ENCODE peak calls at places on chromosomes 5 and 9, in seven cellular contexts. Y is body of pancreas, S is A549, P is transverse colon, I is breast epithelium, T is heart left ventricle, B is thyroid gland. H is an unnamed sample.

GRCh38 chr9:98913705-98914104 is 30.0 kb upstream of the COL15A1 start:
- DNase-seq in Y (no peak), S (no peak), P (no peak), I (no peak), T (no peak), B (no peak), H (no peak)

GRCh38 chr5:41951224-41951623 is 26.1 kb downstream of the FBXO4 start:
- DNase-seq in Y (no peak), S (no peak), P (no peak), I (no peak), T (no peak), B (no peak), H (no peak)

GRCh38 chr9:87676976-87677775 is 48.7 kb upstream of the CTSL start:
- DNase-seq in Y (peak), S (no peak), P (no peak), I (no peak), T (no peak), B (peak), H (no peak)

GRCh38 chr9:86783884-86784283 is 163.4 kb downstream of the GAS1 start:
- DNase-seq in Y (no peak), S (no peak), P (no peak), I (no peak), T (no peak), B (no peak), H (no peak)

GRCh38 chr9:33162721-33163311 is 4.3 kb downstream of the B4GALT1 start:
- DNase-seq in Y (peak), S (peak), P (peak), I (peak), T (no peak), B (peak), H (no peak)

GRCh38 chr5:150261231-150261630 is 28.3 kb downstream of the CAMK2A start:
- DNase-seq in Y (no peak), S (no peak), P (no peak), I (no peak), T (peak), B (no peak), H (no peak)

GRCh38 chr5:135236951-135237791 is 161.9 kb downstream of the MACROH2A1 start:
- DNase-seq in Y (no peak), S (no peak), P (no peak), I (peak), T (no peak), B (no peak), H (no peak)

GRCh38 chr9:87381050-87381711 is 116.5 kb upstream of the DAPK1 start:
- DNase-seq in Y (no peak), S (peak), P (no peak), I (no peak), T (no peak), B (no peak), H (no peak)

GRCh38 chr9:2610985-2611384 is 10.6 kb upstream of the VLDLR start:
- DNase-seq in Y (no peak), S (peak), P (no peak), I (no peak), T (no peak), B (no peak), H (no peak)

GRCh38 chr5:67221487-67222242 is 25.1 kb upstream of the CD180 start:
- DNase-seq in Y (no peak), S (no peak), P (peak), I (no peak), T (no peak), B (no peak), H (no peak)

GRCh38 chr5:132493241-132493640 is 2.7 kb upstream of the IRF1 start:
- DNase-seq in Y (no peak), S (no peak), P (peak), I (peak), T (peak), B (no peak), H (no peak)

GRCh38 chr9:126327016-126327749 is 554 bp downstream of the MVB12B start:
- DNase-seq in Y (no peak), S (peak), P (no peak), I (no peak), T (no peak), B (no peak), H (no peak)

GRCh38 chr5:116478461-116478860 is 96.2 kb downstream of the SEMA6A start:
- DNase-seq in Y (no peak), S (no peak), P (no peak), I (no peak), T (no peak), B (no peak), H (peak)

GRCh38 chr9:79858509-79858908 is 286.7 kb downstream of the TLE4 start:
- DNase-seq in Y (peak), S (peak), P (no peak), I (no peak), T (no peak), B (no peak), H (peak)

GRCh38 chr9:91421022-91421765 is 2.4 kb downstream of the NFIL3 start:
- DNase-seq in Y (peak), S (no peak), P (peak), I (no peak), T (peak), B (peak), H (peak)

GRCh38 chr5:178361657-178362445 is 129.2 kb upstream of the PHYKPL start:
- DNase-seq in Y (no peak), S (no peak), P (no peak), I (no peak), T (peak), B (no peak), H (no peak)

GRCh38 chr9:113854310-113854709 is 21.8 kb upstream of the ZNF618 start:
- DNase-seq in Y (no peak), S (no peak), P (no peak), I (no peak), T (no peak), B (peak), H (no peak)

GRCh38 chr9:76818271-76818670 is 54.0 kb downstream of the PCA3 start:
- DNase-seq in Y (peak), S (peak), P (peak), I (no peak), T (no peak), B (peak), H (peak)

GRCh38 chr5:110790673-110791072 is 51.9 kb downstream of the SLC25A46 start:
- DNase-seq in Y (no peak), S (peak), P (no peak), I (no peak), T (no peak), B (no peak), H (no peak)

GRCh38 chr9:131593255-131593820 is 48.0 kb downstream of the PRRT1B start:
- DNase-seq in Y (no peak), S (no peak), P (no peak), I (no peak), T (peak), B (no peak), H (no peak)

GRCh38 chr9:29416204-29416603 is 1842.9 kb upstream of the C9orf72 start:
- DNase-seq in Y (no peak), S (no peak), P (no peak), I (no peak), T (no peak), B (no peak), H (no peak)

GRCh38 chr9:134360897-134361296 is 34.6 kb downstream of the RXRA start:
- DNase-seq in Y (peak), S (no peak), P (no peak), I (peak), T (peak), B (no peak), H (no peak)

DNA sequence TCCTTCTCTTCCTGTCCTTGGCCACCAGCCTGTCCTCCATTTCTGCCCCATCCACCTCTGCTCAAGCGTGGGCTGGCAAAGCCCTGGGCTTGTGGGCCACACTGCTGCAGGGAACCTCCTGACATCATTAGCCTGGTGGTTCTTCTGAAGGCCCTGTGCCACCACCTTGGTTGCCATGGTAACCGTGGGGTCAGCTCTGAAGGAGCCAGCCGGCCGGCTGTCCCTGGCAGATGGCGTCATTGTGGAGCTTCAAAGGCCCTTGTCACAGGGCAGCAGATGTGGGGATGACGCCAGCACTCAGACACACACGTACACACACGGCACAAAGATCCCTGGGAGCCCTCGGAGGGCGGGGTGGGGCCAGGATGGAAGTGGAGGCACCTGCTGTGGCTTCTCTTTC is 19.7 kb upstream of the RPL26L1 start:
- DNase-seq in Y (peak), S (no peak), P (no peak), I (no peak), T (peak), B (no peak), H (no peak)
- TF ChIP-seq POLR2A in Y (no peak), S (no peak), P (no peak), I (no peak), T (no peak), B (no peak), H (no peak)

GRCh38 chr5:56282951-56283350 is 49.8 kb upstream of the ANKRD55 start:
- DNase-seq in Y (no peak), S (no peak), P (no peak), I (no peak), T (no peak), B (no peak), H (no peak)
- TF ChIP-seq POLR2A in Y (no peak), S (no peak), P (no peak), I (no peak), T (no peak), B (no peak), H (no peak)

DNA sequence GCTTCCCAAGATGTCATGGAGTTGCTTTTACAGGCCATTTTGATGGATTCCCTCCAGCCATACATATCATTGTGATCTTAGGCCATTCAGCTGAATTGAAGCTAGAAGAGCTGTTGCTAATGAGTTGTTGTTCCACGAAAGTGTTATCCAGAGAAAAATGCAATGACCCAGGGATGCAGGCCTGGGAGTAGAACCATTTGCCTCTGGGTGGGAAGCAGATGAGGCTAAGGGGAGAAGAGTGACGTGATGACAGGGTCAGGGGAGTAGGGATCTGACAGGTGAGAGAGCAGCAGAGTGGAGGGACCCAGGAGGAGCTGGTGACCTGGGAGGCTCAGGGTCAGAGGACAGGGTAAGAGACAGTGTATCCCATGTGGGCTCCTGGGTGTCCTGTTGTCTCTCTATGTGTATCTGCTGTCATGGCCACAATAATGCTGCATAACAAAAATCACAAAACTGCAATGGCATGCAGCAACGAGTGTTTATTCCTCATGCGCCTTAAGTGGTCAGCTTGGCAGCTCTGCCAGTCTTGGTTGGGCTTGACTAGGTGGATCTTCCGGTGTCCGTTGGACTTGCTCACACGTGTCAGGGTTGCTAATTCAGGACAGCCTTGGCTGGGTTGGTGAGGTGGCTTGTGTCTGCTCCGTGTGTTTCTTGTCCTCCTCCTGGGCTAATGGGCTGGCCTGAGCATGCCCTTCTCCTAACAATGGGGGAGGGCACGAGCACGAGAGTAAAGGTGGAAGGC is 90.6 kb downstream of the LIFR start:
- DNase-seq in Y (no peak), S (no peak), P (no peak), I (no peak), T (no peak), B (no peak), H (no peak)
- TF ChIP-seq POLR2A in Y (no peak), S (no peak), P (no peak), I (no peak), T (no peak), B (no peak), H (no peak)

DNA sequence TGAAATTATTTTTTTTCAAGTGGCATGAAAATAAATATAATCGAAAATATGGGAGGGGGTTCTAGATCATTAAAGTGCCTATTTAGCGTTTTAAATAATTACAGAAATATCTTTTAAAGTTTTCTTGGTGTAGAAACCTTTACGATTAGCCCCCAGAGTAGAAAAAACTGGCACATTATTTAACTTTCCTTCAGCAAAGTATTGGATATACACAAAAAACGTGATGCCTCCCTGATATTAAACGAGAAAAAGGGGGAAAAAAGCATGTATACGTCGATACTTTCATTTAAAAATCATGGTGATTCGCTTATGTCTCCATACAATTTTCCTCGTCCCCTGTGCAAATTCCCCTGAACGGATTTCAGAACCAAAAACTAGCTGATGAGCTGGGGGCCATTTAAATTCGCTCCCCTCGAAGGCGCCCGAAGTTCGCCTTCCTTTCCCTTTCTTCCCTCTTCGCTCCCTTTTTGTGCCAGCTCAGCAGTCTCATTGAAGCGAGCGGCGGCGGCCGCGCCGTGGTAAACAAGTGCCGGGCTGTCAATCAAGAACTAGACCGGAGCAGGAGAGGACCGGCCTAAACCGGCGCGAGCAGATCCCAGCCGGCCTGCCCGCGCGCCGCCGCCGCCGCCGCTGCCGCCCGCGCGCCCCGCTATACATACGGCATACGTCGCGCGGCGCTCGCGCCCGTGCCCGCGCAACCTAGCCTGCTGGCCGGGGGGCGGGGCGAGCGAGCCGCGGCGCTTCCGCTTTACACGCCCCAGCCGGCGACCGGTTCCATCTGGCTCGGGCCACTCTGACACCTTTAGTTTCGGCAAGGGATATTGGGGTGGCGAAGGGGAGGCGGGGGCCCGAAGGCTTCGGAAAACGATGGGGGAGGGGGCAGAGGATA is 3.3 kb downstream of the ARRDC3 start:
- DNase-seq in Y (peak), S (peak), P (peak), I (peak), T (peak), B (peak), H (peak)
- TF ChIP-seq POLR2A in Y (peak), S (no peak), P (peak), I (no peak), T (peak), B (peak), H (peak)

DNA sequence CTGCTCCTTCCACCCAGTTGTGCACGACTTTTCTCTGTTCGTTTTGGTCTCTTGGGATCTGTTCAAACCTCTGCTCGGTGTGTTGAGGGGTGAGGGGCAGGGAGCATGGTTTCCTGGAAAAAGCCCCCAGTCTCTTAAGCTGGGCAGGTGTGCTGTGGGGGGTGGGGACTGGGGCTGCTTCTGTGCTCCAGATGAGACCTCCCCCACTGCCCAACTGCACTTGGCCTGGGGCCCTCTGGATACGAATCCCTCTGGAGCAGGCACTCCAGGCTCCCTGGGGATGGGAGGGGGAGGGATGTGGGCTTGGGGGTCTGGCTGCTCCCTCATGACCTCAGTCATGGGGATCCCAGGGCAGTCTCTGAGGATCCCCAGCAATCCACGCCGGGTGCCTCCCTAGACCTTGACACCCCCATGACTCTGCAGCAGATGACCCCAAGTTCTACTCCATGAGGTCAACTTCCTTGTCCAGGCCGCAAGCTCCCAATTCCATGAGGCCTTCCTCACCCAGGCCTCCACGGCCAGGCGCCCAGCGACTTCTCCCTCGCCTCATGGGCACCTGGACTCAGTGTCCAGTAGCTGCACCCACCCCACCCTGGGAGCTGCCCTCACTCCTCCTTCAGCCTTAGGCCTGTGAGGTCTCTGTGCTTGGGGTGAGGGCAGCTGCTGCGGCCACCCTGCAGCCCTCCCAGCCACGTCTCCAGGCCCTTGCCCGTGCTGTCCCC is 5.9 kb upstream of the AHRR start:
- DNase-seq in Y (no peak), S (no peak), P (no peak), I (no peak), T (no peak), B (no peak), H (no peak)
- TF ChIP-seq POLR2A in Y (no peak), S (peak), P (no peak), I (no peak), T (no peak), B (no peak), H (no peak)

GRCh38 chr5:34655354-34655991 is 655 bp upstream of the RAI14 start:
- DNase-seq in Y (peak), S (peak), P (peak), I (peak), T (no peak), B (peak), H (peak)
- TF ChIP-seq POLR2A in Y (peak), S (no peak), P (peak), I (no peak), T (no peak), B (peak), H (no peak)

GRCh38 chr9:135480071-135480941 is 724 bp downstream of the PPP1R26 start:
- DNase-seq in Y (no peak), S (peak), P (peak), I (no peak), T (peak), B (peak), H (peak)
- TF ChIP-seq POLR2A in Y (peak), S (no peak), P (peak), I (no peak), T (no peak), B (peak), H (no peak)

GRCh38 chr5:139711852-139712171 is 63.7 kb downstream of the CXXC5 start:
- DNase-seq in Y (no peak), S (no peak), P (no peak), I (no peak), T (no peak), B (peak), H (no peak)

GRCh38 chr5:139709587-139710369 is 61.6 kb downstream of the CXXC5 start:
- DNase-seq in Y (no peak), S (no peak), P (peak), I (no peak), T (peak), B (peak), H (peak)

GRCh38 chr5:139708877-139709586 is 60.9 kb downstream of the CXXC5 start:
- DNase-seq in Y (peak), S (peak), P (peak), I (peak), T (peak), B (peak), H (peak)

GRCh38 chr5:139710370-139711066 is 62.4 kb downstream of the CXXC5 start:
- DNase-seq in Y (peak), S (no peak), P (peak), I (peak), T (peak), B (peak), H (peak)

GRCh38 chr5:139711067-139711851 is 63.1 kb downstream of the CXXC5 start:
- DNase-seq in Y (no peak), S (peak), P (peak), I (no peak), T (no peak), B (peak), H (peak)
- TF ChIP-seq POLR2A in Y (no peak), S (no peak), P (no peak), I (no peak), T (no peak), B (no peak), H (no peak)

H was measured in erythroblast.